ENCODE peak calls at places on chromosomes 4 and X, in four cellular contexts. K is pancreas, F is ovary, T is fibroblast of the aortic adventitia. M is an unnamed sample.

GRCh38 chrX:72046447-72046846 is 85.3 kb downstream of the RTL5 start:
- DNase-seq in K (no peak), F (no peak), T (no peak), M (no peak)

GRCh38 chr4:110480741-110481271 is 4.9 kb downstream of the ENPEP start:
- DNase-seq in F (no peak), K (no peak), T (peak), M (no peak)

GRCh38 chr4:3311489-3312171 is 18.8 kb downstream of the RGS12 start:
- DNase-seq in F (no peak), K (no peak), T (no peak), M (no peak)

GRCh38 chrX:152138388-152138784 is at the start of gene MAGEA10:
- DNase-seq in K (no peak), T (no peak), F (no peak), M (no peak)

GRCh38 chrX:135185795-135186443 is 14.7 kb upstream of the CT55 start:
- DNase-seq in F (no peak), T (peak), K (no peak), M (peak)

GRCh38 chrX:18985186-18985435 is 1.2 kb upstream of the PHKA2 start:
- DNase-seq in T (no peak), F (no peak), K (no peak), M (no peak)

GRCh38 chrX:53122013-53122412 is 28.1 kb downstream of the KANTR start:
- DNase-seq in K (no peak), F (peak), T (peak), M (no peak)

GRCh38 chrX:132331000-132331399 is 111.8 kb upstream of the RAP2C start:
- DNase-seq in F (no peak), T (no peak), K (no peak), M (no peak)

GRCh38 chr4:35695401-35695800 is 548.9 kb downstream of the ARAP2 start:
- DNase-seq in F (no peak), T (no peak), K (no peak), M (no peak)

GRCh38 chrX:34584781-34585180 is 72.3 kb downstream of the TMEM47 start:
- DNase-seq in T (no peak), F (no peak), K (no peak), M (no peak)

GRCh38 chr4:41022116-41022515 is 192.2 kb downstream of the APBB2 start:
- DNase-seq in F (no peak), K (no peak), T (no peak), M (no peak)

GRCh38 chrX:129759576-129760061 is 20.1 kb upstream of the SASH3 start:
- DNase-seq in T (peak), K (no peak), F (no peak), M (peak)

GRCh38 chr4:54685810-54686209 is 28.1 kb downstream of the KIT start:
- DNase-seq in F (no peak), T (no peak), K (no peak), M (no peak)

GRCh38 chrX:129116651-129117050 is 406.6 kb downstream of the SMARCA1 start:
- DNase-seq in F (no peak), T (no peak), K (no peak), M (no peak)

GRCh38 chrX:49282647-49283011 is 13.0 kb downstream of the PPP1R3F start:
- DNase-seq in T (peak), F (peak), K (no peak), M (peak)

GRCh38 chr4:74268643-74269042 is 39.6 kb upstream of the EPGN start:
- DNase-seq in F (no peak), T (no peak), K (no peak), M (no peak)

GRCh38 chr4:8765631-8766590 is 105.7 kb downstream of the HMX1 start:
- DNase-seq in T (no peak), K (no peak), F (peak), M (no peak)

GRCh38 chr4:70603856-70604255 is 11.8 kb downstream of the AMBN start:
- DNase-seq in F (no peak), K (no peak), T (peak), M (peak)

GRCh38 chr4:82577451-82577850 is 15.7 kb upstream of the TMEM150C start:
- DNase-seq in F (no peak), T (no peak), K (no peak), M (no peak)

GRCh38 chr4:120009731-120010130 is 56.9 kb downstream of the MAD2L1 start:
- DNase-seq in F (no peak), T (peak), K (no peak), M (peak)

GRCh38 chr4:81214518-81215218 is 354 bp downstream of the PRKG2 start:
- DNase-seq in F (no peak), K (no peak), T (peak), M (peak)

GRCh38 chrX:103356023-103356798 is at the start of gene TCEAL9:
- DNase-seq in T (peak), K (peak), F (peak), M (peak)

GRCh38 chr4:48905363-48906015 is 1.1 kb downstream of the OCIAD2 start:
- DNase-seq in K (peak), F (no peak), T (peak), M (peak)

GRCh38 chr4:336893-337142 is 796 bp upstream of the ZNF141 start:
- DNase-seq in K (peak), T (no peak), F (no peak), M (no peak)

GRCh38 chr4:86043755-86044592 is 315.9 kb downstream of the MAPK10 start:
- DNase-seq in K (peak), F (no peak), T (peak), M (peak)

GRCh38 chrX:118497180-118497814 is 1.7 kb downstream of the DOCK11 start:
- DNase-seq in T (no peak), F (no peak), K (no peak), M (no peak)

GRCh38 chr4:170374770-170375169 is 285.0 kb upstream of the AADAT start:
- DNase-seq in F (no peak), K (no peak), T (no peak), M (peak)
- H3K4me3 ChIP-seq in F (no peak), K (no peak), T (no peak), M (no peak)

DNA sequence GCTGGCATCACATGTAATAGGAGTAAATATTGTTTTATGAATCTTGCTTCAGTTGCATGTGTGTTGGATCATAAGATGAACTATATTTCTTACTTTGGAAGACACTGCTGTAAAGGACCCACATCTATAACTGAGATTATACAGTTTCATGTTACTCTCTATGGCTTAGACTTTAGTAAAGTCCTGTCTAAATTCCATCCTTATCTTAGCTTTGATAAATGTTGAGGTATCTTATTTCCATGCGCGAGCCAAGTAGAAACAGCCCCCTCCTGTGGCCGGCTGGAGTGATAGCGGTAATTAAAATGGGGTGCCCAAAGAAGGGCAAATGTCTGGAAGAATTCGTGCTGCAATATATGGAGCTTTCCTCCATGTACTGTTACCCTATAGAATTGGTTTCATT is 43.0 kb downstream of the CCDC158 start:
- DNase-seq in K (peak), F (no peak), T (peak), M (peak)
- TF ChIP-seq CTCF in K (peak), F (no peak), T (peak), M (peak)

DNA sequence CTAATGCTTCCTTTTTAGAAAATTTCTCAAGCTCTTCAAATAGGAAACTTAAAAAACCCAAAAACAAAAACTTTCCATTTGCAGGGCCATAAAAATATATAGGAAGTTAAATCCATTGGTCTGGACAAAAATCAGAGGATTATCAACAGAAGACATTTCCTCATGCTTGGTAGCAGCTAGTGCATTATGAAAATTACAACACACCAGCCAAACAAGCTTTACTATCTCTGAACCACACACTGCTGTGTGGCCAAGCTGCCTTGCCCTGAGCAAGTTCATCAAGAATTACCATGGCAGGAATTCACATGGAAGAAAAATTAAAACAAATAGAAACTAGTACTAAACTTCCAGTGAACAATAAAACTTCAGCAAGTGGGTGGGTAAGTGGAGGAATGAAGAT is 3.6 kb downstream of the USP46 start:
- DNase-seq in F (no peak), K (no peak), T (peak), M (no peak)
- H3K4me3 ChIP-seq in F (no peak), K (no peak), T (no peak), M (no peak)

DNA sequence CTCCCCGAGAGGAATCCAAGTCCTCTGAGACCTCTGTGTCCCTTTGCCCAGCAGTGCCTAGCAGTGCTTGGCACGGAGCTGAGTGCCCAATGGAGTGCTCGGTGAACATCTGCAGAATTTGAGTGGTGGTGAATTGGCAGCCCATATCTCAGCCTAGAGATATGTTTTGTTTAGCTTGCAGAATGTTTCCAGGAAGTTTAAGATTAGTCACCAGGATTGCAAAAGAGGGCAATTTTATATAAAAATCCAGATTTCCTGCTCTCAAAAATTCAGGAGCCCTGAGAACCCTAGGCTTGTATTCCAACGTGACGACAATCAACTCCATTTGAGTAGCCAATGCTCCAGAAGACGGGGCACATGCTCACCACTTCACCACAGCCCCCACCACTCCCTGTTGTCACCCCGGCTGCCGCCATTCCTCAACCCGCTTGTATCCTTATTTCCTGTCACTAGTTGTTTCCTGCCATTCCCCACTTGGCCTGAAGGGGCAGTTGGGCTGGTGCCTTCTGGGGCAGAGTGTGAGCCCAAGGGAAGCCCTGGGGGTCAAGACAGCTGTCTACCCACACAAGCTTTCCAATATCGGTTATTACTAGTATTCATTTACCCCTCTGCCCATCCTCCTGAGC is 116.9 kb downstream of the EFNB1 start:
- DNase-seq in T (peak), K (no peak), F (no peak), M (peak)
- TF ChIP-seq CTCF in T (peak), K (no peak), F (no peak), M (peak)

GRCh38 chrX:47366051-47366722 is 4.2 kb upstream of the ZNF157 start:
- DNase-seq in T (peak), K (peak), F (peak), M (peak)
- H3K4me3 ChIP-seq in T (peak), K (peak), F (peak), M (peak)

GRCh38 chr4:55849724-55850123 is 3.7 kb upstream of the EXOC1 start:
- DNase-seq in F (no peak), K (no peak), T (no peak), M (no peak)
- TF ChIP-seq CTCF in F (no peak), K (no peak), T (no peak), M (no peak)

M was measured in choroid plexus epithelial cell.